ENCODE peak calls at places on chromosome 21, in eight cellular contexts. Z is CD8-positive, alpha-beta T cell; C is Peyer's patch; T is colonic mucosa; E is A549; A is HL-60; S is Panc1; Q is IMR-90. X is an unnamed sample.
A peak's percentile ranks its signal among the peaks of the same experiment; 100 is the strongest.

GRCh38 chr21:39065912-39066311 is 117.3 kb downstream of the PSMG1 start:
- DNase-seq in Z (no peak), C (no peak), T (no peak), E (no peak), A (no peak), S (no peak), Q (no peak), X (no peak)

GRCh38 chr21:17501107-17502006 is 11.5 kb upstream of the CXADR start:
- DNase-seq in Z (no peak), C (no peak), T (peak; percentile 38), E (no peak), A (no peak), S (no peak), Q (no peak), X (no peak)

GRCh38 chr21:43921602-43921978 is 56.6 kb downstream of the AGPAT3 start:
- DNase-seq in Z (no peak), C (no peak), T (no peak), E (no peak), A (no peak), S (no peak), Q (no peak), X (no peak)

GRCh38 chr21:31781737-31782136 is 49.8 kb upstream of the SCAF4 start:
- DNase-seq in Z (no peak), C (no peak), T (peak; percentile 30), E (no peak), A (no peak), S (no peak), Q (peak; percentile 53), X (no peak)

GRCh38 chr21:24840287-24840686 is 767.0 kb downstream of the MRPL39 start:
- DNase-seq in Z (no peak), C (no peak), T (no peak), E (no peak), A (no peak), S (no peak), Q (no peak), X (no peak)

GRCh38 chr21:16534408-16535099 is 804.8 kb downstream of the USP25 start:
- DNase-seq in Z (no peak), C (peak; percentile 50), T (peak; percentile 27), E (peak; percentile 5), A (no peak), S (no peak), Q (peak; percentile 32), X (no peak)

GRCh38 chr21:16309250-16309971 is 579.6 kb downstream of the USP25 start:
- DNase-seq in Z (no peak), C (no peak), T (no peak), E (no peak), A (no peak), S (no peak), Q (no peak), X (no peak)

GRCh38 chr21:32545948-32546441 is 39.3 kb downstream of the TCP10L start:
- DNase-seq in Z (no peak), C (no peak), T (no peak), E (no peak), A (no peak), S (no peak), Q (peak; percentile 47), X (no peak)

GRCh38 chr21:37874481-37874880 is 41.8 kb downstream of the KCNJ6 start:
- DNase-seq in Z (no peak), C (no peak), T (no peak), E (no peak), A (no peak), S (no peak), Q (no peak), X (no peak)

GRCh38 chr21:37870229-37870628 is 46.0 kb downstream of the KCNJ6 start:
- DNase-seq in Z (no peak), C (no peak), T (no peak), E (no peak), A (no peak), S (no peak), Q (no peak), X (no peak)

GRCh38 chr21:37871121-37871862 is 45.0 kb downstream of the KCNJ6 start:
- DNase-seq in Z (no peak), C (no peak), T (no peak), E (no peak), A (no peak), S (no peak), Q (peak; percentile 91), X (peak; percentile 74)

GRCh38 chr21:37874904-37875780 is 41.1 kb downstream of the KCNJ6 start:
- DNase-seq in Z (no peak), C (no peak), T (no peak), E (no peak), A (no peak), S (no peak), Q (no peak), X (no peak)

GRCh38 chr21:37873655-37874054 is 42.6 kb downstream of the KCNJ6 start:
- DNase-seq in Z (no peak), C (no peak), T (no peak), E (no peak), A (no peak), S (no peak), Q (peak; percentile 43), X (no peak)
- TF ChIP-seq CTCF in Z (no peak), C (no peak), T (no peak), E (no peak), A (no peak), S (no peak), Q (peak; percentile 41), X (peak; percentile 41)

DNA sequence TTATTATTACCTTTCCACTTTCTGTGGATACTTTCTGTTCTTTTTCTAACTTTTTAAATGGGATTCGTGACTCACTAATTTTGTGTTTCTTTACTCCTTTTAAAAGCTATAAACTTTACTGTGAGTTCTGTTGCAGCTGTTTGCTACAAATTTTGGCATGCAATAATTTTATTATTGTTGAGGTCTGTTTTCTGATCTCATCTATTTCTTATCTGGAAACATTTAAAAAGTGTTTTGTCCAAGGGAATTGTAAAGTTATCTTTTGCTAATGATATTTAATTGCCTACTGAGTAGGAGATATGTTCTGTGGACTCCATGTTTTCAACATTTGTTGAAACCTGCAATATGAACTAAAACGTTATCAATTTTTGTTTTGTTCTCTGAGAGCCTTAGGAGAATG is 138.1 kb upstream of the COL6A1 start:
- DNase-seq in Z (no peak), C (no peak), T (no peak), E (no peak), A (no peak), S (no peak), Q (no peak), X (no peak)
- H3K27ac ChIP-seq in Z (no peak overlapping the region), C (no peak overlapping the region), T (no peak overlapping the region), E (no peak overlapping the region), A (no peak overlapping the region), S (no peak overlapping the region), Q (no peak overlapping the region), X (no peak overlapping the region)

GRCh38 chr21:41506526-41507520 is 1.1 kb downstream of the TMPRSS2 start:
- DNase-seq in Z (no peak), C (no peak), T (peak; percentile 73), E (no peak), A (no peak), S (no peak), Q (no peak), X (no peak)

GRCh38 chr21:41506005-41506404 is 2.0 kb downstream of the TMPRSS2 start:
- DNase-seq in Z (no peak), C (no peak), T (no peak), E (no peak), A (no peak), S (no peak), Q (no peak), X (no peak)

GRCh38 chr21:41509206-41509496 is 1.2 kb upstream of the TMPRSS2 start:
- DNase-seq in Z (no peak), C (no peak), T (no peak), E (no peak), A (no peak), S (no peak), Q (no peak), X (no peak)

GRCh38 chr21:41508415-41509205 is 652 bp upstream of the TMPRSS2 start:
- DNase-seq in Z (no peak), C (peak; percentile 59), T (peak; percentile 60), E (no peak), A (no peak), S (no peak), Q (no peak), X (no peak)

GRCh38 chr21:41507521-41508414 is at the start of gene TMPRSS2:
- DNase-seq in Z (no peak), C (peak; percentile 85), T (peak; percentile 90), E (no peak), A (no peak), S (no peak), Q (no peak), X (no peak)
- H3K4me3 ChIP-seq in Z (no peak within 1 kb of the TSS), C (peak within 1 kb of the TSS; percentile 76), T (peak within 1 kb of the TSS; percentile 68), E (peak within 1 kb of the TSS; percentile 41), A (no peak within 1 kb of the TSS), S (peak within 1 kb of the TSS; percentile 56), Q (no peak within 1 kb of the TSS), X (no peak within 1 kb of the TSS)

GRCh38 chr21:35652196-35652595 is 408.1 kb downstream of the SETD4 start:
- DNase-seq in Z (no peak), C (no peak), T (no peak), E (no peak), A (no peak), S (no peak), Q (no peak), X (no peak)

GRCh38 chr21:35649186-35649585 is 411.1 kb downstream of the SETD4 start:
- DNase-seq in Z (no peak), C (no peak), T (no peak), E (no peak), A (no peak), S (no peak), Q (peak; percentile 70), X (no peak)

GRCh38 chr21:35651166-35651565 is 409.2 kb downstream of the SETD4 start:
- DNase-seq in Z (no peak), C (no peak), T (no peak), E (no peak), A (no peak), S (no peak), Q (no peak), X (no peak)

GRCh38 chr21:35646606-35647005 is 413.7 kb downstream of the SETD4 start:
- DNase-seq in Z (no peak), C (no peak), T (no peak), E (no peak), A (no peak), S (no peak), Q (peak; percentile 52), X (no peak)

DNA sequence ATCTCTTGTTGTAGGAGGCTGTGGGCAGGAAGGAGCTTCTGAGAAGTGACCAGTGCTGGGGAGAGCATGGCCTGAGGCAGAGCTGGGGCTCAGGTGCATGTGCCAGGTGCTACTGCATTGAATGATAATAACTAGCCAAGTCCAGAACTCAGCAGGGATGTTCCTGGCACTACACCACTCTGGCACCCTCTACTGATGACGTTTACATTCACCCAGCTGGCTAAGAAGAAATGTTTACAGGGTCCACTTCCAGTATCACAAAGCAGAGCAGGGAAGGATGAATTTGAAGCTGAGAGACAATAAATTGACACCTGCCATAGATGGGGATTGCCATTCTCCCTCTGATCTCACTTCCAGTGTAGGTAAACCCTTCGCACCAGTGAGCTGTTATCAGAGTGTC is 411.8 kb downstream of the SETD4 start:
- DNase-seq in Z (no peak), C (no peak), T (no peak), E (no peak), A (no peak), S (no peak), Q (no peak), X (no peak)
- TF ChIP-seq CTCF in Z (no peak), C (no peak), T (no peak), E (no peak), A (no peak), S (no peak), Q (no peak), X (no peak)

GRCh38 chr21:34835526-34835925 is 166.7 kb downstream of the CLIC6 start:
- DNase-seq in Z (no peak), C (no peak), T (no peak), E (no peak), A (peak; percentile 67), S (no peak), Q (no peak), X (no peak)
- H3K27ac ChIP-seq in Z (no peak overlapping the region), C (peak overlapping the region; percentile 65), T (no peak overlapping the region), E (peak overlapping the region; percentile 92), A (peak overlapping the region; percentile 8), S (no peak overlapping the region), Q (peak overlapping the region; percentile 52), X (peak overlapping the region; percentile 94)

X was measured in AG04450.